ENCODE peak calls at places on chromosomes 2 and 18, in six cellular contexts. One of them, this sample, is unnamed.

GRCh38 chr2:163662141-163662780 is 73.5 kb downstream of the FIGN start:
- DNase-seq in GM23338: no peak
- DNase-seq in astrocyte of the spinal cord: peak
- DNase-seq in uterus: no peak
- DNase-seq in dorsolateral prefrontal cortex: no peak
- DNase-seq in CD4-positive, alpha-beta T cell: no peak
- DNase-seq in this sample: no peak

GRCh38 chr2:177161741-177162440 is 50.7 kb upstream of the HNRNPA3 start:
- DNase-seq in GM23338: peak
- DNase-seq in astrocyte of the spinal cord: peak
- DNase-seq in uterus: no peak
- DNase-seq in dorsolateral prefrontal cortex: no peak
- DNase-seq in CD4-positive, alpha-beta T cell: no peak
- DNase-seq in this sample: no peak

GRCh38 chr18:58590827-58591226 is 38.1 kb downstream of the ALPK2 start:
- DNase-seq in GM23338: no peak
- DNase-seq in astrocyte of the spinal cord: no peak
- DNase-seq in uterus: no peak
- DNase-seq in dorsolateral prefrontal cortex: no peak
- DNase-seq in CD4-positive, alpha-beta T cell: no peak
- DNase-seq in this sample: no peak

GRCh38 chr18:70380915-70381896 is 92.4 kb downstream of the SOCS6 start:
- DNase-seq in GM23338: peak
- DNase-seq in astrocyte of the spinal cord: no peak
- DNase-seq in uterus: no peak
- DNase-seq in dorsolateral prefrontal cortex: peak
- DNase-seq in CD4-positive, alpha-beta T cell: no peak
- DNase-seq in this sample: no peak

GRCh38 chr18:39058386-39059000 is 1492.9 kb upstream of the CELF4 start:
- DNase-seq in GM23338: no peak
- DNase-seq in astrocyte of the spinal cord: peak
- DNase-seq in uterus: no peak
- DNase-seq in dorsolateral prefrontal cortex: no peak
- DNase-seq in CD4-positive, alpha-beta T cell: no peak
- DNase-seq in this sample: no peak

GRCh38 chr2:66170681-66171234 is 264.2 kb upstream of the MEIS1 start:
- DNase-seq in GM23338: no peak
- DNase-seq in astrocyte of the spinal cord: no peak
- DNase-seq in uterus: no peak
- DNase-seq in dorsolateral prefrontal cortex: no peak
- DNase-seq in CD4-positive, alpha-beta T cell: no peak
- DNase-seq in this sample: no peak

GRCh38 chr2:240468300-240469238 is 33.1 kb downstream of the GPC1 start:
- DNase-seq in GM23338: no peak
- DNase-seq in astrocyte of the spinal cord: no peak
- DNase-seq in uterus: no peak
- DNase-seq in dorsolateral prefrontal cortex: no peak
- DNase-seq in CD4-positive, alpha-beta T cell: no peak
- DNase-seq in this sample: no peak

GRCh38 chr2:235087812-235088607 is 136.2 kb downstream of the SH3BP4 start:
- DNase-seq in GM23338: no peak
- DNase-seq in astrocyte of the spinal cord: no peak
- DNase-seq in uterus: peak
- DNase-seq in dorsolateral prefrontal cortex: no peak
- DNase-seq in CD4-positive, alpha-beta T cell: no peak
- DNase-seq in this sample: no peak

GRCh38 chr2:33512112-33512511 is 35.7 kb downstream of the RASGRP3 start:
- DNase-seq in GM23338: no peak
- DNase-seq in astrocyte of the spinal cord: no peak
- DNase-seq in uterus: no peak
- DNase-seq in dorsolateral prefrontal cortex: no peak
- DNase-seq in CD4-positive, alpha-beta T cell: no peak
- DNase-seq in this sample: no peak

GRCh38 chr2:221104391-221104811 is 467.7 kb downstream of the EPHA4 start:
- DNase-seq in GM23338: peak
- DNase-seq in astrocyte of the spinal cord: peak
- DNase-seq in uterus: peak
- DNase-seq in dorsolateral prefrontal cortex: peak
- DNase-seq in CD4-positive, alpha-beta T cell: no peak
- DNase-seq in this sample: no peak

GRCh38 chr2:19947184-19947940 is 42.5 kb downstream of the WDR35 start:
- DNase-seq in GM23338: no peak
- DNase-seq in astrocyte of the spinal cord: no peak
- DNase-seq in uterus: no peak
- DNase-seq in dorsolateral prefrontal cortex: no peak
- DNase-seq in CD4-positive, alpha-beta T cell: no peak
- DNase-seq in this sample: no peak

GRCh38 chr2:133712369-133712768 is 144.1 kb upstream of the NCKAP5 start:
- DNase-seq in GM23338: no peak
- DNase-seq in astrocyte of the spinal cord: no peak
- DNase-seq in uterus: no peak
- DNase-seq in dorsolateral prefrontal cortex: no peak
- DNase-seq in CD4-positive, alpha-beta T cell: no peak
- DNase-seq in this sample: no peak

GRCh38 chr2:45033331-45033730 is 24.1 kb upstream of the SIX2 start:
- DNase-seq in GM23338: no peak
- DNase-seq in astrocyte of the spinal cord: no peak
- DNase-seq in uterus: no peak
- DNase-seq in dorsolateral prefrontal cortex: no peak
- DNase-seq in CD4-positive, alpha-beta T cell: no peak
- DNase-seq in this sample: no peak

GRCh38 chr2:181305151-181306123 is 151.7 kb upstream of the ITGA4 start:
- DNase-seq in GM23338: peak
- DNase-seq in astrocyte of the spinal cord: no peak
- DNase-seq in uterus: no peak
- DNase-seq in dorsolateral prefrontal cortex: no peak
- DNase-seq in CD4-positive, alpha-beta T cell: peak
- DNase-seq in this sample: no peak

GRCh38 chr18:41644466-41644865 is 310.6 kb upstream of the PIK3C3 start:
- DNase-seq in GM23338: no peak
- DNase-seq in astrocyte of the spinal cord: no peak
- DNase-seq in uterus: no peak
- DNase-seq in dorsolateral prefrontal cortex: no peak
- DNase-seq in CD4-positive, alpha-beta T cell: no peak
- DNase-seq in this sample: no peak

DNA sequence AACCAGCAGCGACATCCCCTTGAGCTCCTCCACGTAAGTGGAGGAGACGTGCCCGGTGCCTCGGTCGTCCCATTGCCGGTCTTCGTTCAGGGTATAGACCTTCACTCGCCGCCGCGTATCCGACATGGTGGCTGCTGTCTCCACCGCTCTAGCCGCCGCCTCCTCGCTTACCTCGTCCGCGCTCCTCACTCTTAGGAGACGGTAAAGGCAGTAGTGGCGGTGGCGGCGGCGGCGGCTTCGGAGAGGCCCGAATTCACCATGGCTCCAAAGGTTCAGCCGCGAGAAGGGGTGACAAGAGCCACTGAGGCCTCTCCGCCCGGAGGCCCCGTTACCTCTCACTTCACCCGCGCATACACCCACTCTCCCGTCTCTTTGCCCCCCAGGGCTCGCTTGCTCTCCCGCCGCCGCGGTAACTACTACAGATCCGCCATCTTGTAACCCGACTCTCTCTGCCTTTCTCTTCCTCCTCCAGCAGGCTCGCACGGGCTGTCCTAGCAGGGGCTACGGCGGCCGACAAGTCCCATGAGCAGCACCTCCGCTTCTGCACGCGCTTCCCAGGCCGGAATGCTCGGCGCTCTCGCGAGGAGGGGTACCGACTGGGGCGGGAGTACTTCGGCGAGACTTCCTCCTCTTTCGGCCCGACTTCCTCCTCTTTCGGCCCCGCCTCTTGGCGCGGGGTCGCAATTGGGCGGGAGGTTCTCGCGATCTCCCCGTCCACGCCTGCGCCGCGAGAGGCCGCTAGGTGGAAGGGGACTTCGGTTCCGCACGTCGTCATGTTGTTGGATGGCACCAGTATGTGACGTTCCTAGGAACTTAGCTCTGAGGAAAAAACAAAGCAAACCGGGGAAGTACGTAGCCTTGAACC is at the start of gene PPP4R3B:
- DNase-seq in GM23338: peak
- DNase-seq in astrocyte of the spinal cord: peak
- DNase-seq in uterus: peak
- DNase-seq in dorsolateral prefrontal cortex: peak
- DNase-seq in CD4-positive, alpha-beta T cell: peak
- DNase-seq in this sample: peak
- TF ChIP-seq CTCF in GM23338: peak
- TF ChIP-seq CTCF in astrocyte of the spinal cord: peak
- TF ChIP-seq CTCF in uterus: peak
- TF ChIP-seq CTCF in dorsolateral prefrontal cortex: peak
- TF ChIP-seq CTCF in CD4-positive, alpha-beta T cell: peak
- TF ChIP-seq CTCF in this sample: peak

GRCh38 chr2:170404846-170405245 is 226.9 kb downstream of the MYO3B start:
- DNase-seq in GM23338: no peak
- DNase-seq in astrocyte of the spinal cord: no peak
- DNase-seq in uterus: no peak
- DNase-seq in dorsolateral prefrontal cortex: no peak
- DNase-seq in CD4-positive, alpha-beta T cell: no peak
- DNase-seq in this sample: no peak

GRCh38 chr2:170411660-170412059 is 233.7 kb downstream of the MYO3B start:
- DNase-seq in GM23338: peak
- DNase-seq in astrocyte of the spinal cord: no peak
- DNase-seq in uterus: no peak
- DNase-seq in dorsolateral prefrontal cortex: no peak
- DNase-seq in CD4-positive, alpha-beta T cell: no peak
- DNase-seq in this sample: no peak

GRCh38 chr2:170408461-170409163 is 230.7 kb downstream of the MYO3B start:
- DNase-seq in GM23338: no peak
- DNase-seq in astrocyte of the spinal cord: no peak
- DNase-seq in uterus: no peak
- DNase-seq in dorsolateral prefrontal cortex: no peak
- DNase-seq in CD4-positive, alpha-beta T cell: no peak
- DNase-seq in this sample: no peak

GRCh38 chr2:170405326-170405725 is 227.4 kb downstream of the MYO3B start:
- DNase-seq in GM23338: no peak
- DNase-seq in astrocyte of the spinal cord: no peak
- DNase-seq in uterus: no peak
- DNase-seq in dorsolateral prefrontal cortex: no peak
- DNase-seq in CD4-positive, alpha-beta T cell: no peak
- DNase-seq in this sample: no peak

DNA sequence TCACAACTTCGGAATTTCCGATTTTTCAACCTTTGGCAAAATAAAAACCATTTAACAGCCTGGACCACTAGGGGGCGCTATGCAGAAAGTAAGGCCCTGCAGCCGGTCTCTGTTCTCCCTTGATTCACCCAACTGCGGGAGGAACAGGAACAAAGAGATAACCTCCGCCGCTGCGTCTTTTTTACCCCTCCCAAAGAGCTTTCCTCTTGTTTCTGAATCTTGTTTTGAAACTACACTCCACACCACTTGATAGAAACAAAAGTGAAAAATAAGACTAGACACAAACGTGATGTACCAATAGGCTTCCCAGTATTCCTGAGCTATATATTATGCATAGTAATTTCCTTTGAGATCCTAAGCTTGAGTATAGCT is 231.2 kb downstream of the MYO3B start:
- DNase-seq in GM23338: peak
- DNase-seq in astrocyte of the spinal cord: peak
- DNase-seq in uterus: peak
- DNase-seq in dorsolateral prefrontal cortex: peak
- DNase-seq in CD4-positive, alpha-beta T cell: peak
- DNase-seq in this sample: no peak
- TF ChIP-seq CTCF in GM23338: peak
- TF ChIP-seq CTCF in astrocyte of the spinal cord: peak
- TF ChIP-seq CTCF in uterus: peak
- TF ChIP-seq CTCF in dorsolateral prefrontal cortex: peak
- TF ChIP-seq CTCF in CD4-positive, alpha-beta T cell: peak
- TF ChIP-seq CTCF in this sample: peak

GRCh38 chr2:219997341-219997851 is 370.0 kb downstream of the SLC4A3 start:
- DNase-seq in GM23338: peak
- DNase-seq in astrocyte of the spinal cord: peak
- DNase-seq in uterus: peak
- DNase-seq in dorsolateral prefrontal cortex: no peak
- DNase-seq in CD4-positive, alpha-beta T cell: no peak
- DNase-seq in this sample: peak
- TF ChIP-seq CTCF in GM23338: peak
- TF ChIP-seq CTCF in astrocyte of the spinal cord: peak
- TF ChIP-seq CTCF in uterus: peak
- TF ChIP-seq CTCF in dorsolateral prefrontal cortex: no peak
- TF ChIP-seq CTCF in CD4-positive, alpha-beta T cell: no peak
- TF ChIP-seq CTCF in this sample: peak

DNA sequence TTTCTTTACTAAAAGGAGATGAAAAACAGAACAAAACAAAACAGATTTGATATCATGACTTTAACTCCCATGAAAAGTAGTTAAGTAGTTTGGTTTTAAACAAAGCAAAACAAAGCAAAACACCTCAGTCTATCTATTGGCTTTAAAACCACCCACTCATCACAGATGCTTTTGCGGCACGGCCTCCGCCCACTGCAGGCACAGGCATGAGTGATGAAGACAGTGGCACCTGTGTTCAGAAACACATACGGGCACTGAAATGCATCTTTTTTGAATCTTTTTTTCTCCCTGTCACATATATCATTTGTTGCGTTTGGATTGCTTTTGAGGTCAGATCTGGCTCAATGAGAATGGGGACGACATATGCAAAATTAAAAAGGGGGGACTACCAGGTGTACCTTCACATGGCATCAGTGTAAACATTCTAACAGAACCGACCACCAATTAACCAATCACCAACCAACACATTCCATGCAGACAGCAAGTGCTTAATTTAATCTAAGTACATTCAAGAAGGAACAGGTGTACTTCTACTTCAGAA is 147.4 kb upstream of the REV1 start:
- DNase-seq in GM23338: no peak
- DNase-seq in astrocyte of the spinal cord: no peak
- DNase-seq in uterus: no peak
- DNase-seq in dorsolateral prefrontal cortex: no peak
- DNase-seq in CD4-positive, alpha-beta T cell: no peak
- DNase-seq in this sample: no peak
- TF ChIP-seq CTCF in GM23338: no peak
- TF ChIP-seq CTCF in astrocyte of the spinal cord: no peak
- TF ChIP-seq CTCF in uterus: no peak
- TF ChIP-seq CTCF in dorsolateral prefrontal cortex: no peak
- TF ChIP-seq CTCF in CD4-positive, alpha-beta T cell: no peak
- TF ChIP-seq CTCF in this sample: no peak

GRCh38 chr18:65988972-65989371 is 238.2 kb downstream of the CDH7 start:
- DNase-seq in GM23338: no peak
- DNase-seq in astrocyte of the spinal cord: no peak
- DNase-seq in uterus: no peak
- DNase-seq in dorsolateral prefrontal cortex: no peak
- DNase-seq in CD4-positive, alpha-beta T cell: no peak
- DNase-seq in this sample: no peak

GRCh38 chr18:65988371-65988770 is 237.6 kb downstream of the CDH7 start:
- DNase-seq in GM23338: no peak
- DNase-seq in astrocyte of the spinal cord: no peak
- DNase-seq in uterus: no peak
- DNase-seq in dorsolateral prefrontal cortex: no peak
- DNase-seq in CD4-positive, alpha-beta T cell: no peak
- DNase-seq in this sample: no peak

DNA sequence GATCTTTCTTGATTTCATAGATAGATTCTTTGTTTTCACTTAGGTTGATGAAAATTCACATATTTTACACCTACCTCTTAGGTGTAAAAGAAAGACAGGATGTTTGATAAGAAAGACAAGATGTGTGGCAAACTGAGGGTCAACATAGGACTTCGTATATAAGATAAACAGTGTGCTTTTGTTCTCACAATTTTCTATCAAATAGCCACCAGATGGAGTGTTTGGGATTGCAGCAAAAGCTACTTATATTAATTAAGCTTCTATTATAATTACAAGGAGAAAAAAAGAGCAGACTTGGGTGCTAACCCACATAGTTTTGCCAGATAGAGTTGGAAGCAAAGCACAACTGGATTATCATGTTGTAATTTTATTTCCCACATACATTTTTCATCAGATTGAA is 232.9 kb downstream of the CDH7 start:
- DNase-seq in GM23338: peak
- DNase-seq in astrocyte of the spinal cord: no peak
- DNase-seq in uterus: no peak
- DNase-seq in dorsolateral prefrontal cortex: no peak
- DNase-seq in CD4-positive, alpha-beta T cell: no peak
- DNase-seq in this sample: no peak
- TF ChIP-seq CTCF in GM23338: peak
- TF ChIP-seq CTCF in astrocyte of the spinal cord: no peak
- TF ChIP-seq CTCF in uterus: no peak
- TF ChIP-seq CTCF in dorsolateral prefrontal cortex: no peak
- TF ChIP-seq CTCF in CD4-positive, alpha-beta T cell: no peak
- TF ChIP-seq CTCF in this sample: peak